ENCODE peak calls at places on chromosomes 4 and X, in ten cellular contexts. N, Z, O, S, E, X, A, L, W and Y are unnamed samples.

GRCh38 chr4:16914208-16914607 is 15.8 kb upstream of the LDB2 start:
- DNase-seq in N (peak), Z (no peak), O (no peak), S (no peak), E (no peak), X (peak), A (no peak), L (no peak), W (no peak), Y (no peak)

GRCh38 chr4:41839945-41840854 is 91.7 kb upstream of the PHOX2B start:
- DNase-seq in N (no peak), Z (no peak), O (no peak), S (no peak), E (no peak), X (no peak), A (no peak), L (no peak), W (no peak), Y (no peak)

GRCh38 chrX:128781506-128781905 is 729.3 kb upstream of the ACTRT1 start:
- DNase-seq in N (no peak), Z (no peak), O (no peak), S (no peak), E (no peak), X (peak), A (no peak), L (no peak), W (peak), Y (peak)

GRCh38 chr4:97103252-97103651 is 1040.0 kb downstream of the STPG2 start:
- DNase-seq in N (no peak), Z (no peak), O (no peak), S (no peak), E (no peak), X (no peak), A (no peak), L (no peak), W (no peak), Y (no peak)

GRCh38 chrX:71173440-71173839 is 28.8 kb downstream of the NLGN3 start:
- DNase-seq in N (no peak), Z (no peak), O (no peak), S (no peak), E (no peak), X (no peak), A (no peak), L (no peak), W (no peak), Y (no peak)

GRCh38 chr4:17869327-17869726 is 58.5 kb downstream of the NCAPG start:
- DNase-seq in N (no peak), Z (no peak), O (no peak), S (no peak), E (no peak), X (no peak), A (no peak), L (no peak), W (no peak), Y (no peak)

GRCh38 chr4:108917255-108917654 is 154.4 kb upstream of the ETNPPL start:
- DNase-seq in N (no peak), Z (no peak), O (no peak), S (no peak), E (no peak), X (no peak), A (no peak), L (no peak), W (no peak), Y (peak)

GRCh38 chr4:38177792-38178665 is 217.8 kb downstream of the PTTG2 start:
- DNase-seq in N (peak), Z (no peak), O (peak), S (no peak), E (peak), X (no peak), A (no peak), L (no peak), W (no peak), Y (no peak)

GRCh38 chr4:113534698-113535097 is 226.8 kb downstream of the CAMK2D start:
- DNase-seq in N (no peak), Z (no peak), O (no peak), S (no peak), E (no peak), X (no peak), A (no peak), L (no peak), W (no peak), Y (no peak)